ENCODE peak calls at places on chromosome 14, in six cellular contexts. W is A549, T is HCT116, L is K562, H is HepG2, J is GM12878. Y is an unnamed sample. For H3K4me1, the result is how much of the 10 kb centered on the place peaks cover.

GRCh38 chr14:94654071-94654974 is 42.1 kb downstream of the SERPINA3 start:
- DNase-seq in W (no peak), H (peak), L (no peak), T (no peak), J (no peak), Y (no peak)

GRCh38 chr14:105974902-105975301 is 448.5 kb downstream of the TMEM121 start:
- DNase-seq in H (peak), T (peak), L (peak), J (no peak), W (peak), Y (no peak)

GRCh38 chr14:69499436-69499835 is 14.9 kb downstream of the PLEKHD1 start:
- DNase-seq in T (no peak), J (no peak), W (no peak), L (no peak), H (no peak), Y (no peak)

GRCh38 chr14:104562606-104563005 is 17.0 kb upstream of the C14orf180 start:
- DNase-seq in T (no peak), W (no peak), J (no peak), L (no peak), H (no peak), Y (no peak)

GRCh38 chr14:83196235-83196634 is 1662.6 kb upstream of the SEL1L start:
- DNase-seq in L (no peak), W (no peak), J (no peak), H (no peak), T (no peak), Y (no peak)

GRCh38 chr14:71365305-71365865 is 458.1 kb downstream of the PCNX1 start:
- DNase-seq in L (no peak), J (no peak), W (no peak), T (no peak), H (no peak), Y (no peak)

GRCh38 chr14:102579696-102580551 is 12.5 kb upstream of the RCOR1 start:
- DNase-seq in T (no peak), L (no peak), H (no peak), J (no peak), W (no peak), Y (no peak)

GRCh38 chr14:86654558-86655184 is 1124.7 kb downstream of the FLRT2 start:
- DNase-seq in W (peak), J (no peak), L (peak), T (peak), H (peak), Y (no peak)

GRCh38 chr14:26531894-26532293 is 65.9 kb downstream of the NOVA1 start:
- DNase-seq in W (peak), H (peak), J (no peak), L (no peak), T (no peak), Y (no peak)

GRCh38 chr14:68349900-68350323 is 443.0 kb downstream of the ZFP36L1 start:
- DNase-seq in W (peak), L (no peak), H (peak), T (no peak), J (no peak), Y (peak)

GRCh38 chr14:61375218-61375617 is 53.8 kb downstream of the PRKCH start:
- DNase-seq in W (no peak), H (no peak), T (no peak), J (no peak), L (no peak), Y (no peak)

GRCh38 chr14:34064349-34064748 is 113.5 kb upstream of the EGLN3 start:
- DNase-seq in H (no peak), L (no peak), J (no peak), T (no peak), W (no peak), Y (no peak)

GRCh38 chr14:71586131-71586893 is 345.9 kb upstream of the RGS6 start:
- DNase-seq in J (no peak), W (no peak), H (no peak), L (no peak), T (no peak), Y (no peak)

GRCh38 chr14:77296906-77297305 is 23.8 kb downstream of the POMT2 start:
- DNase-seq in T (no peak), J (no peak), W (no peak), H (no peak), L (no peak), Y (no peak)

GRCh38 chr14:68295316-68295816 is 475.8 kb downstream of the RAD51B start:
- DNase-seq in T (peak), W (no peak), H (peak), J (no peak), L (peak), Y (no peak)

GRCh38 chr14:96582995-96583394 is 80.8 kb downstream of the PAPOLA start:
- DNase-seq in L (no peak), T (no peak), J (no peak), W (no peak), H (no peak), Y (no peak)

GRCh38 chr14:101962503-101962874 is 1.9 kb upstream of the DYNC1H1 start:
- DNase-seq in J (no peak), W (peak), L (peak), H (peak), T (peak), Y (no peak)

GRCh38 chr14:99041141-99041819 is 230.7 kb downstream of the BCL11B start:
- DNase-seq in H (no peak), L (no peak), T (no peak), J (no peak), W (no peak), Y (no peak)

GRCh38 chr14:37566811-37567371 is 28.2 kb downstream of the FOXA1 start:
- DNase-seq in T (no peak), W (peak), L (no peak), H (no peak), J (no peak), Y (peak)
- TF ChIP-seq MAX in T (no peak), W (peak), L (no peak), H (no peak), J (no peak), Y (no peak)

GRCh38 chr14:57329833-57330232 is 60.6 kb upstream of the NAA30 start:
- DNase-seq in W (no peak), L (no peak), T (no peak), H (no peak), J (no peak), Y (no peak)
- TF ChIP-seq POLR2A in W (no peak), L (no peak), T (no peak), H (no peak), J (no peak), Y (no peak)

GRCh38 chr14:54809767-54810166 is 92.9 kb downstream of the GCH1 start:
- DNase-seq in T (no peak), L (no peak), H (no peak), J (no peak), W (no peak), Y (no peak)
- H3K4me1 ChIP-seq in T (under half), L (under half), H (under half), J (under half), W (under half), Y (under half)

DNA sequence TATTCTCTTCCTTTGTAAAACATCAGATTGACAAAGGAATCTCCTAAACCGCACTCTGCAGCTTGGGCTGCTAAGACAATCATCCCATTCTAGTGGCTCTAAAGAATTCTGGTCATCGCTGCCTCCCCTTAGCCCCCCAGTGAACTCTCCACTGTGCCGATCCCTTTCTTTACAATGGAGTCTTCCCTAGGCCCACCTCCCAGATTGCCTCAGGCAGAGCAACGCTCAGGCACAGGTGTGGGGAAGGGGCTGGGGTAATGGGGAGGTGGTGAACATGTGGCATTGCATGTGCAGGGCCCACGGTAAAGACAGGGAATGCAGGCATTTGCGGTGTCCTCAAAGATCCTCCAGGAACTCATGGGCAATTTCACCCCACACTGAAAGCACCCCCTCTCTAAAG is 86.3 kb downstream of the PLEKHG3 start:
- DNase-seq in L (no peak), H (no peak), J (no peak), T (no peak), W (no peak), Y (no peak)
- TF ChIP-seq MAX in L (no peak), H (no peak), J (no peak), T (no peak), W (no peak), Y (no peak)